ENCODE peak calls at places on chromosomes 5 and 9, in nine cellular contexts. One of them, this sample, is unnamed.

GRCh38 chr9:20314981-20315380 is 307.3 kb downstream of the MLLT3 start:
- DNase-seq in psoas muscle: no peak
- DNase-seq in astrocyte: no peak
- DNase-seq in sigmoid colon: no peak
- DNase-seq in right atrium auricular region: no peak
- DNase-seq in AG09309: no peak
- DNase-seq in MM.1S: no peak
- DNase-seq in colonic mucosa: no peak
- DNase-seq in stomach: no peak
- DNase-seq in this sample: no peak

GRCh38 chr5:107808671-107809137 is 138.0 kb upstream of the EFNA5 start:
- DNase-seq in AG09309: no peak
- DNase-seq in astrocyte: no peak
- DNase-seq in sigmoid colon: no peak
- DNase-seq in colonic mucosa: no peak
- DNase-seq in stomach: no peak
- DNase-seq in psoas muscle: no peak
- DNase-seq in MM.1S: no peak
- DNase-seq in right atrium auricular region: no peak
- DNase-seq in this sample: no peak

GRCh38 chr9:93346240-93347112 is 105.0 kb upstream of the FAM120A start:
- DNase-seq in AG09309: no peak
- DNase-seq in MM.1S: no peak
- DNase-seq in sigmoid colon: no peak
- DNase-seq in stomach: no peak
- DNase-seq in astrocyte: peak; percentile 1
- DNase-seq in colonic mucosa: no peak
- DNase-seq in right atrium auricular region: no peak
- DNase-seq in psoas muscle: no peak
- DNase-seq in this sample: peak; percentile 12

GRCh38 chr5:126514159-126515141 is 80.6 kb downstream of the ALDH7A1 start:
- DNase-seq in stomach: no peak
- DNase-seq in MM.1S: no peak
- DNase-seq in right atrium auricular region: no peak
- DNase-seq in astrocyte: peak; percentile 43
- DNase-seq in colonic mucosa: no peak
- DNase-seq in sigmoid colon: no peak
- DNase-seq in AG09309: no peak
- DNase-seq in psoas muscle: no peak
- DNase-seq in this sample: no peak

GRCh38 chr5:52998552-52999313 is 9.6 kb downstream of the ITGA2 start:
- DNase-seq in colonic mucosa: no peak
- DNase-seq in psoas muscle: no peak
- DNase-seq in sigmoid colon: no peak
- DNase-seq in astrocyte: no peak
- DNase-seq in AG09309: no peak
- DNase-seq in MM.1S: no peak
- DNase-seq in right atrium auricular region: no peak
- DNase-seq in stomach: no peak
- DNase-seq in this sample: no peak

GRCh38 chr5:120368923-120369715 is 95.0 kb upstream of the PRR16 start:
- DNase-seq in MM.1S: peak; percentile 85
- DNase-seq in right atrium auricular region: no peak
- DNase-seq in sigmoid colon: peak; percentile 45
- DNase-seq in psoas muscle: no peak
- DNase-seq in colonic mucosa: peak; percentile 90
- DNase-seq in stomach: peak; percentile 85
- DNase-seq in astrocyte: no peak
- DNase-seq in AG09309: no peak
- DNase-seq in this sample: no peak

GRCh38 chr9:110049699-110050450 is 158.1 kb downstream of the C9orf152 start:
- DNase-seq in sigmoid colon: peak; percentile 68
- DNase-seq in stomach: peak; percentile 41
- DNase-seq in AG09309: no peak
- DNase-seq in astrocyte: no peak
- DNase-seq in psoas muscle: peak; percentile 57
- DNase-seq in MM.1S: peak; percentile 29
- DNase-seq in right atrium auricular region: no peak
- DNase-seq in colonic mucosa: peak; percentile 41
- DNase-seq in this sample: no peak

GRCh38 chr5:152349683-152350526 is 55.2 kb downstream of the NMUR2 start:
- DNase-seq in astrocyte: peak; percentile 2
- DNase-seq in psoas muscle: peak; percentile 47
- DNase-seq in sigmoid colon: no peak
- DNase-seq in colonic mucosa: peak; percentile 30
- DNase-seq in right atrium auricular region: no peak
- DNase-seq in stomach: peak; percentile 61
- DNase-seq in AG09309: no peak
- DNase-seq in MM.1S: peak; percentile 55
- DNase-seq in this sample: no peak

GRCh38 chr9:131673068-131673467 is 66.8 kb downstream of the RAPGEF1 start:
- DNase-seq in colonic mucosa: no peak
- DNase-seq in AG09309: no peak
- DNase-seq in stomach: no peak
- DNase-seq in psoas muscle: no peak
- DNase-seq in MM.1S: no peak
- DNase-seq in right atrium auricular region: peak; percentile 9
- DNase-seq in astrocyte: no peak
- DNase-seq in sigmoid colon: no peak
- DNase-seq in this sample: no peak

GRCh38 chr9:131672451-131672850 is 67.4 kb downstream of the RAPGEF1 start:
- DNase-seq in stomach: no peak
- DNase-seq in astrocyte: no peak
- DNase-seq in colonic mucosa: no peak
- DNase-seq in AG09309: no peak
- DNase-seq in right atrium auricular region: peak; percentile 66
- DNase-seq in psoas muscle: no peak
- DNase-seq in sigmoid colon: no peak
- DNase-seq in MM.1S: no peak
- DNase-seq in this sample: no peak

GRCh38 chr9:131674425-131675421 is 65.2 kb downstream of the RAPGEF1 start:
- DNase-seq in astrocyte: no peak
- DNase-seq in AG09309: no peak
- DNase-seq in MM.1S: peak; percentile 36
- DNase-seq in right atrium auricular region: peak; percentile 56
- DNase-seq in sigmoid colon: no peak
- DNase-seq in stomach: no peak
- DNase-seq in psoas muscle: no peak
- DNase-seq in colonic mucosa: no peak
- DNase-seq in this sample: no peak

GRCh38 chr9:131675437-131676022 is 64.3 kb downstream of the RAPGEF1 start:
- DNase-seq in psoas muscle: no peak
- DNase-seq in astrocyte: no peak
- DNase-seq in sigmoid colon: no peak
- DNase-seq in right atrium auricular region: peak; percentile 46
- DNase-seq in stomach: no peak
- DNase-seq in AG09309: no peak
- DNase-seq in MM.1S: peak; percentile 15
- DNase-seq in colonic mucosa: no peak
- DNase-seq in this sample: no peak

DNA sequence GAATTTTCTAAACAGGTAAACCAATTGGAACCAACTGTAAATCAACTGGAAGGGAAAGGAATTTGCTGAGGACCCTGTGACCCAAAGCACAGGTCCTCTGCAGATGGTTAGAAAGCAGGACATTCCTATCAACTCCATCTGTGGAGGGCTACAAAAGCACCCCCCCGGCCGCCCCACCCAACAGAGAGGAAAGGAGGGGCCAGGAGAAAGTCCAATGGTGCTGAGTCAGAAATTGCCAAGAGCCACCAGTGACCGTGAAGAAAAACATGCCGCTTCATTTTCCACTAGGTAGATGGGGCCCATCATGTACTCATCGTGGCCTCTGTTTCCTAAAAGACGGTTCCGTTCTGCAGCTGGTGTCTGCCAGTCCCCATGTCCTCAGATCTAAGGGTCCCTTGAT is 66.3 kb downstream of the RAPGEF1 start:
- DNase-seq in colonic mucosa: no peak
- DNase-seq in psoas muscle: no peak
- DNase-seq in AG09309: no peak
- DNase-seq in astrocyte: no peak
- DNase-seq in sigmoid colon: no peak
- DNase-seq in stomach: no peak
- DNase-seq in right atrium auricular region: peak; percentile 54
- DNase-seq in MM.1S: no peak
- DNase-seq in this sample: peak; percentile 12
- H3K4me3 ChIP-seq in colonic mucosa: no peak overlapping the region
- H3K4me3 ChIP-seq in psoas muscle: no peak overlapping the region
- H3K4me3 ChIP-seq in AG09309: no peak overlapping the region
- H3K4me3 ChIP-seq in astrocyte: no peak overlapping the region
- H3K4me3 ChIP-seq in sigmoid colon: no peak overlapping the region
- H3K4me3 ChIP-seq in stomach: no peak overlapping the region
- H3K4me3 ChIP-seq in right atrium auricular region: no peak overlapping the region
- H3K4me3 ChIP-seq in MM.1S: peak overlapping the region; percentile 56
- H3K4me3 ChIP-seq in this sample: no peak overlapping the region

GRCh38 chr5:90685425-90686022 is 126.9 kb downstream of the ADGRV1 start:
- DNase-seq in right atrium auricular region: no peak
- DNase-seq in stomach: no peak
- DNase-seq in psoas muscle: no peak
- DNase-seq in AG09309: no peak
- DNase-seq in MM.1S: no peak
- DNase-seq in colonic mucosa: no peak
- DNase-seq in sigmoid colon: no peak
- DNase-seq in astrocyte: no peak
- DNase-seq in this sample: no peak

GRCh38 chr5:90691533-90691932 is 132.9 kb downstream of the ADGRV1 start:
- DNase-seq in AG09309: no peak
- DNase-seq in MM.1S: no peak
- DNase-seq in right atrium auricular region: no peak
- DNase-seq in sigmoid colon: no peak
- DNase-seq in stomach: no peak
- DNase-seq in astrocyte: no peak
- DNase-seq in psoas muscle: no peak
- DNase-seq in colonic mucosa: no peak
- DNase-seq in this sample: no peak

GRCh38 chr5:90690317-90690716 is 131.7 kb downstream of the ADGRV1 start:
- DNase-seq in stomach: no peak
- DNase-seq in right atrium auricular region: no peak
- DNase-seq in psoas muscle: no peak
- DNase-seq in astrocyte: no peak
- DNase-seq in colonic mucosa: no peak
- DNase-seq in sigmoid colon: no peak
- DNase-seq in MM.1S: no peak
- DNase-seq in AG09309: no peak
- DNase-seq in this sample: no peak

DNA sequence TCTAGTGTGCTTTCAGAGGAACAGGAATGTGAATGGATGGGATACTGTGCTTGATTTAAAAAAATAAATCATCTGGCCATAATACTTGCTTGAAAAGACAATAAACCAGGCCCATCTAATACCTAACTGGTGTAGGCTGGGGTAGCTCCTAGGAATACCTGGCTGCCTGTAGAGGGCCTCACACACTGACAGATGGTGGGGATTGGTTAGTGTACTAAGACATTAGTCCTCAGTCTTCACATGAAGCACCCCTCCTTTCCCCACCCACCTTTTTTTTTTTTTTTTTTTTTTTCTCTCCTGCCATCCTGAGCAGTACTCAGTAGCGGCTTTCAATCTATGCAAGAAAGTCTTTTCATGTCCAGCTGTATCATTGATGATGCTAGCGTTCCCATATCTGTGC is 130.5 kb downstream of the ADGRV1 start:
- DNase-seq in astrocyte: no peak
- DNase-seq in colonic mucosa: no peak
- DNase-seq in right atrium auricular region: no peak
- DNase-seq in sigmoid colon: no peak
- DNase-seq in psoas muscle: no peak
- DNase-seq in AG09309: no peak
- DNase-seq in stomach: no peak
- DNase-seq in MM.1S: no peak
- DNase-seq in this sample: no peak
- TF ChIP-seq CTCF in astrocyte: no peak
- TF ChIP-seq CTCF in colonic mucosa: no peak
- TF ChIP-seq CTCF in right atrium auricular region: no peak
- TF ChIP-seq CTCF in sigmoid colon: no peak
- TF ChIP-seq CTCF in psoas muscle: no peak
- TF ChIP-seq CTCF in AG09309: no peak
- TF ChIP-seq CTCF in stomach: no peak
- TF ChIP-seq CTCF in MM.1S: no peak
- TF ChIP-seq CTCF in this sample: no peak

DNA sequence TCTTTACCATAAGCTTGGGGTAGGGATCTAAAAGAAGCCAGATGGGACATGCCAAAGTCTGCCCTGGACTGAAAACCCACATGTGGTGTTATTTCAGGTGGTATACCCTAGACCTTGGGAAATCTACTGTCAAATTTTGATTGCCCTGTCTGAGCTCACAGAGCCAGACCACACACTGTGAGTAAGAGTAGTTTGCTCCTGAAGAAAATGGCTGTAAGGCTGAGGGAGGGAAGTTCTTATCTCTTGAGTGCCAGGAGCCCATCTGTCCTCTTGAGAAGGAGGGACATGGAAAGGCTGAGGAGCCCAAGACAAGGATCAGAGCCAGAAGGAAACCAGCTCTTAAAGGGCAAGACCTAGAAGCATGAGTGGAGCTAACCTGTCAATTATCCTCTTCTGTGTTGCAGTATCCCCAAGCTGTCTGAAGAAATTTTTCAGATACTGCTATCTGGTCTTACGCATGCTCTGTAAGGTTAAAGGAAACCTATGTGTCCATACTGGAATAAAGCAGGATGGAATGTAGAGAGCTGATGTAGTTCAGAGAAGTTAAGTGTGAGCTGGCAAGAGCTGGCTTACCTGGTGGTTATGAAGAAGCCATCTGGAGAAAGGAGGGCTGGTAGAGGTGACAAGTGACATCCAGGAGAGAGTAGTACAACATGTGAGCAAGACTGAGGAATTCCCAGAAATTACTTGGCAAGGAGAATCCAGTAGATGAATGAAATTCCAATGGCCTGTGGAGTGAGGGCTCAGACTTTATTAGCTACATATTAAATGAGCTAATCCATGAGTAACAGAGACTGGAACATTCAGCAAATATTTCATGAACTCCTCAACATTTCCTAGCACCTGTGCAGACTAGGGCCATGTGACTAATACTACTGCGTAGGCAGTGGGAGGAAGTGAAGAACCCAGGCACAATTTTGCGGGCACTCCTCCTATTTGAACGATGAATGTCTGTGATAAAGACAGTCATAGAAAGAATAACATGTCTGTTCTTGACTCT is 389.1 kb upstream of the KIF2A start:
- DNase-seq in AG09309: peak; percentile 7
- DNase-seq in right atrium auricular region: no peak
- DNase-seq in psoas muscle: no peak
- DNase-seq in colonic mucosa: no peak
- DNase-seq in MM.1S: no peak
- DNase-seq in astrocyte: peak; percentile 94
- DNase-seq in stomach: no peak
- DNase-seq in sigmoid colon: no peak
- DNase-seq in this sample: no peak
- H3K4me3 ChIP-seq in AG09309: no peak overlapping the region
- H3K4me3 ChIP-seq in right atrium auricular region: no peak overlapping the region
- H3K4me3 ChIP-seq in psoas muscle: no peak overlapping the region
- H3K4me3 ChIP-seq in colonic mucosa: no peak overlapping the region
- H3K4me3 ChIP-seq in MM.1S: no peak overlapping the region
- H3K4me3 ChIP-seq in astrocyte: no peak overlapping the region
- H3K4me3 ChIP-seq in stomach: no peak overlapping the region
- H3K4me3 ChIP-seq in sigmoid colon: no peak overlapping the region
- H3K4me3 ChIP-seq in this sample: no peak overlapping the region

DNA sequence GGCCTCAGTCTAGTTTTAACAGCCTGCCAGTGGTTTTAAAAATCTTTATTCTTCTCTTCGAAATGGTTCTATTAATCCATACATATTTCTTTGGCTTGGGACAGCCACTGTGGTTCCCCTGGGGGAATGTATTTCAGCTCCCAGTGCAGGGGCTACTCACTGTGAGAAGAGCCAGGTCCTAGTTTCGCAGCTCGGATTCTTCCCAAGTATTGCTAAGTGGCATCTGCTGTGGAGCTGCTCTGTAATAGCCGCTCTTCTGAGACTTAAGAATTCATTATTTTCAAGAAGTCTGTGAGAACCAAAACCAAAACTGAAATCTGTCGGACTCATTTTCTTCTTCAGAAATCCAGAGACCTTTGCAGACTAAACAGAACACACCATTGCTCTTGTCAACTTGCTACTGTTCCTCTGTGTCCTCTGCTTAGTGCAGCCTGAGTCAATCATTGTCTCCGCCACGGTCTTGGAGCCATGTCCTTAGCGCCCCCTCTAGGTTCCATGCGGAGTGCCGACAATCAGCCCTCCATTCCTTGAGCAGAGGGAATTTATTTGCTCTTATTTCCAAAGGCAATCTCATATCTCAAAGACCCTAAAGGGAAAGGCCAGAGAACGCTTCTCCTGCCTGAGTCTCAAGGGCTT is 478.2 kb downstream of the SPATA31D1 start:
- DNase-seq in psoas muscle: no peak
- DNase-seq in AG09309: no peak
- DNase-seq in colonic mucosa: no peak
- DNase-seq in astrocyte: no peak
- DNase-seq in sigmoid colon: no peak
- DNase-seq in stomach: no peak
- DNase-seq in MM.1S: peak; percentile 81
- DNase-seq in right atrium auricular region: no peak
- DNase-seq in this sample: no peak
- TF ChIP-seq CTCF in psoas muscle: peak; percentile 19
- TF ChIP-seq CTCF in AG09309: peak; percentile 37
- TF ChIP-seq CTCF in colonic mucosa: no peak
- TF ChIP-seq CTCF in astrocyte: peak; percentile 9
- TF ChIP-seq CTCF in sigmoid colon: no peak
- TF ChIP-seq CTCF in stomach: no peak
- TF ChIP-seq CTCF in MM.1S: peak; percentile 74
- TF ChIP-seq CTCF in right atrium auricular region: no peak
- TF ChIP-seq CTCF in this sample: peak; percentile 42

This sample was measured in foreskin fibroblast.